ENCODE peak calls at places on chromosomes 3 and 15, in four cellular contexts. B is nephron progenitor cell, L is breast epithelium, M is WTC11. Y is an unnamed sample.

GRCh38 chr15:63487076-63487757 is 17.2 kb upstream of the USP3 start:
- DNase-seq in B (peak), L (peak), M (peak), Y (peak)

GRCh38 chr3:45701167-45701867 is 12.1 kb downstream of the SACM1L start:
- DNase-seq in B (no peak), L (no peak), M (peak), Y (no peak)

GRCh38 chr15:85831415-85832113 is 36.8 kb upstream of the KLHL25 start:
- DNase-seq in B (peak), L (peak), M (peak), Y (no peak)

GRCh38 chr15:95113041-95113440 is 881.7 kb downstream of the MCTP2 start:
- DNase-seq in B (no peak), L (no peak), M (no peak), Y (no peak)

GRCh38 chr3:86149054-86149453 is 841.9 kb downstream of the VGLL3 start:
- DNase-seq in B (no peak), L (no peak), M (no peak), Y (no peak)

GRCh38 chr3:79018671-79019136 is 749.1 kb downstream of the ROBO1 start:
- DNase-seq in B (peak), L (no peak), M (peak), Y (peak)

GRCh38 chr15:62035256-62035908 is 24.9 kb downstream of the VPS13C start:
- DNase-seq in B (no peak), L (no peak), M (no peak), Y (no peak)

GRCh38 chr3:156795890-156796451 is 30.2 kb upstream of the LEKR1 start:
- DNase-seq in B (no peak), L (no peak), M (no peak), Y (no peak)

GRCh38 chr15:69193948-69194827 is 33.8 kb downstream of the GLCE start:
- DNase-seq in B (no peak), L (peak), M (no peak), Y (no peak)

GRCh38 chr15:82122754-82123400 is 77.1 kb upstream of the MEX3B start:
- DNase-seq in B (no peak), L (no peak), M (no peak), Y (no peak)

GRCh38 chr3:33440578-33441321 is 545 bp upstream of the UBP1 start:
- DNase-seq in B (peak), L (peak), M (peak), Y (peak)

GRCh38 chr3:158313344-158313927 is 203.5 kb downstream of the RSRC1 start:
- DNase-seq in B (no peak), L (no peak), M (no peak), Y (peak)

GRCh38 chr3:126266291-126266840 is 86.0 kb upstream of the ALDH1L1 start:
- DNase-seq in B (peak), L (peak), M (peak), Y (no peak)

GRCh38 chr15:88535100-88535499 is 11.4 kb downstream of the DET1 start:
- DNase-seq in B (no peak), L (no peak), M (no peak), Y (no peak)

GRCh38 chr3:177427096-177427495 is 229.8 kb upstream of the TBL1XR1 start:
- DNase-seq in B (no peak), L (no peak), M (no peak), Y (peak)

GRCh38 chr15:92101706-92102434 is 248.4 kb downstream of the SLCO3A1 start:
- DNase-seq in B (no peak), L (no peak), M (no peak), Y (no peak)

GRCh38 chr3:61589856-61590255 is 28.5 kb downstream of the PTPRG start:
- DNase-seq in B (no peak), L (no peak), M (no peak), Y (no peak)

GRCh38 chr3:13596426-13597205 is 47.7 kb downstream of the FBLN2 start:
- DNase-seq in B (no peak), L (no peak), M (no peak), Y (no peak)

GRCh38 chr15:64070965-64071851 is 22.4 kb downstream of the CIAO2A start:
- DNase-seq in B (no peak), L (peak), M (no peak), Y (no peak)

GRCh38 chr3:184620799-184621119 is 59.2 kb downstream of the EPHB3 start:
- DNase-seq in B (no peak), L (no peak), M (no peak), Y (no peak)

GRCh38 chr3:32502089-32502943 is at the start of gene CMTM6:
- DNase-seq in B (peak), L (peak), M (peak), Y (peak)

GRCh38 chr15:69553686-69554085 is 101.1 kb downstream of the RPLP1 start:
- DNase-seq in B (no peak), L (no peak), M (no peak), Y (no peak)

GRCh38 chr15:40952301-40952900 is 870 bp upstream of the CHAC1 start:
- DNase-seq in B (no peak), L (no peak), M (no peak), Y (no peak)

GRCh38 chr3:122132949-122133540 is 50.4 kb upstream of the CASR start:
- DNase-seq in B (no peak), L (no peak), M (no peak), Y (no peak)

GRCh38 chr3:107271787-107272387 is 105.4 kb upstream of the CCDC54 start:
- DNase-seq in B (no peak), L (no peak), M (no peak), Y (peak)

GRCh38 chr15:68365770-68366169 is 66.2 kb downstream of the ITGA11 start:
- DNase-seq in B (no peak), L (no peak), M (no peak), Y (no peak)

GRCh38 chr15:52730163-52730562 is 51.0 kb upstream of the ATOSA start:
- DNase-seq in B (no peak), L (no peak), M (no peak), Y (no peak)

GRCh38 chr3:159923961-159924360 is 64.7 kb upstream of the IL12A start:
- DNase-seq in B (no peak), L (no peak), M (no peak), Y (no peak)

GRCh38 chr15:80179966-80180365 is 27.2 kb downstream of the FAH start:
- DNase-seq in B (no peak), L (no peak), M (no peak), Y (no peak)

GRCh38 chr3:115021061-115021460 is 126.0 kb downstream of the ZBTB20 start:
- DNase-seq in B (no peak), L (no peak), M (no peak), Y (no peak)

GRCh38 chr15:58252586-58253323 is 114.6 kb downstream of the AQP9 start:
- DNase-seq in B (no peak), L (no peak), M (no peak), Y (no peak)
- TF ChIP-seq CTCF in B (no peak), L (no peak), M (no peak), Y (no peak)

DNA sequence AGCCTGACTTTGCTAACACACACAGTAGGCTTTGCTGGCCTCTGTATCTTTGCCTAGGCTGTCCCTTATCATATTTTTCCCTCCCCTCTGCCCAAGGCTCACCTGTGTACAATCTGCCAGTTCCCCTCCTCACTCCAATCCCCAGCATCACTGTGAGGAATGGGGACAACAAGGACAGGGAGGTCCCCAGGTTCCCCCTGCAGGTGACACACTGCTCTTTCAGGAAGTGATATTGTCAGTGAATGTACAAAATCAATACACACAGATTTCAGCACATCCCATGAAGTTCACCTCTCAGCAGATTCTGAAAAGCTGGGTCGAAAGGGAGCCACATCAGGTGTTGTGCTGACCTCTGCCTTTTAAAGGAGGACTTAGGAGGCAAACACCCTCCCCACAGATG is 177.5 kb downstream of the RAB11A start:
- DNase-seq in B (no peak), L (no peak), M (no peak), Y (peak)
- TF ChIP-seq CTCF in B (peak), L (no peak), M (no peak), Y (no peak)

DNA sequence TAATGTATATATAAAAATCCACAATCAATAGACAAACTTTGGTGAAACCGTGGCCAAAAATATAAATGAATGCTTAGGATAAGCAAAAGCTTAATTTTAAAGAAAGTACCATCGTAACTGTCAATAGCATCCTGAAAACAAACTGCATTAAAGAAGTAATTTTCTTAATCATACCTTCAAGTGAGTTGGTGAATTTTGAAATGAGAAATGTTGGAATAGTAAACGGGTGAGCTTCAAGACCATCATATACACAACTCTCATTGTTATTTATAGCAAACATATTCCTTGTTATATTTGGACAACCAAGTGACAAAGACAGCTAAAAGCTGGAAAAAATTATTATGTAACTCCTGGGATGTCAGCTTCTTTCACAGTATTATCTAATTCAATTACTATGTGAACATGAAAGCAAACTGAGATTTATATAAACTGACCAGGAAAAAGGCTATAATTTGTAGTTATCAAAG is 3.7 kb downstream of the DAZL start:
- DNase-seq in B (no peak), L (no peak), M (no peak), Y (no peak)
- TF ChIP-seq CTCF in B (no peak), L (no peak), M (no peak), Y (no peak)

DNA sequence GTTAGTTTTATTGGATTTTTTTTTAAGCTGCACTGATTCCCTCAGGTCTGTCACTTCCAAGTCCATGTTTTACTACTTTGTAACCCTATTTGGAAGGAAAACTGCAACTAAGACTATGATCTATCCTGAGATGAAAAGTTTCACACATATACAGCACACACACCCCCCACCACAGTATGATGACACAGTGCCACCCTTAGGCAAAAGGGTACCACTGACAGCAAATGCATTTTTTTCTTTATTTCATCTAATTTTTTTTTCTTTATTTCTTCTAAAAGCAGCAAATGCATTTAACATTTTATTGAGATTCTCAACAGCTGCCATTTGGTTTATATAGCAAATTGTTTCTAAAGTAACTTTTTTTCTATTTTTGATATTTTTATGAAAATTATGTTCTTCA is 21.2 kb downstream of the NGRN start:
- DNase-seq in B (no peak), L (no peak), M (no peak), Y (peak)
- TF ChIP-seq CTCF in B (peak), L (no peak), M (no peak), Y (peak)